ENCODE peak calls at places on chromosome 11, in five cellular contexts. E, M, Y, F and O are unnamed samples.

GRCh38 chr11:4181780-4182721 is 87.5 kb downstream of the RRM1 start:
- DNase-seq in F (no peak), Y (peak; percentile 50), E (no peak), M (no peak), O (no peak)

GRCh38 chr11:18791175-18792065 is at the start of gene PTPN5:
- DNase-seq in E (no peak), Y (no peak), F (no peak), M (no peak), O (no peak)

GRCh38 chr11:1597331-1597741 is 758 bp downstream of the KRTAP5-2 start:
- DNase-seq in Y (no peak), E (no peak), M (no peak), F (no peak), O (no peak)

GRCh38 chr11:10784229-10785145 is 24.2 kb downstream of the EIF4G2 start:
- DNase-seq in Y (peak; percentile 47), E (no peak), F (no peak), M (no peak), O (no peak)

GRCh38 chr11:95698939-95699562 is 90.5 kb downstream of the FAM76B start:
- DNase-seq in Y (peak; percentile 70), F (no peak), M (no peak), E (no peak), O (no peak)

GRCh38 chr11:2714871-2715270 is 15.1 kb upstream of the KCNQ1OT1 start:
- DNase-seq in Y (no peak), F (no peak), M (no peak), E (no peak), O (no peak)

GRCh38 chr11:67312187-67313021 is 9.1 kb downstream of the SSH3 start:
- DNase-seq in F (peak; percentile 29), Y (no peak), M (no peak), E (peak; percentile 45), O (no peak)

GRCh38 chr11:45361551-45361950 is 75.4 kb upstream of the SYT13 start:
- DNase-seq in M (no peak), E (no peak), Y (no peak), F (no peak), O (no peak)

GRCh38 chr11:132126973-132127900 is 756.8 kb downstream of the NTM start:
- DNase-seq in M (no peak), F (no peak), Y (peak; percentile 98), E (no peak), O (no peak)

GRCh38 chr11:11149671-11150459 is 203.2 kb downstream of the CSNK2A3 start:
- DNase-seq in F (peak; percentile 18), Y (no peak), M (peak; percentile 93), E (no peak), O (no peak)

GRCh38 chr11:72292106-72292790 is 48.3 kb upstream of the PHOX2A start:
- DNase-seq in Y (no peak), M (no peak), E (no peak), F (no peak), O (no peak)

GRCh38 chr11:134271978-134272377 is 4.2 kb upstream of the GLB1L3 start:
- DNase-seq in E (no peak), Y (no peak), M (no peak), F (no peak), O (no peak)

GRCh38 chr11:92240946-92241345 is 16.3 kb downstream of the FAT3 start:
- DNase-seq in Y (no peak), F (no peak), M (no peak), E (no peak), O (no peak)

GRCh38 chr11:72124046-72124445 is 11.5 kb upstream of the FOLR3 start:
- DNase-seq in F (no peak), M (no peak), Y (no peak), E (no peak), O (no peak)

GRCh38 chr11:115778928-115779650 is 274.9 kb upstream of the CADM1 start:
- DNase-seq in M (no peak), Y (no peak), E (no peak), F (no peak), O (no peak)

GRCh38 chr11:44840085-44840478 is 110.6 kb downstream of the TP53I11 start:
- DNase-seq in F (no peak), Y (no peak), E (no peak), M (no peak), O (no peak)

GRCh38 chr11:57314221-57314973 is 10.4 kb downstream of the TNKS1BP1 start:
- DNase-seq in M (no peak), F (no peak), Y (no peak), E (no peak), O (no peak)

GRCh38 chr11:130726234-130726559 is 190.1 kb downstream of the SNX19 start:
- DNase-seq in Y (peak; percentile 93), F (no peak), M (no peak), E (no peak), O (no peak)

GRCh38 chr11:20367313-20367948 is 3.9 kb downstream of the HTATIP2 start:
- DNase-seq in Y (peak; percentile 85), F (no peak), E (peak; percentile 28), M (no peak), O (no peak)

GRCh38 chr11:77129069-77129840 is 1.2 kb downstream of the MYO7A start:
- DNase-seq in E (no peak), Y (no peak), M (no peak), F (no peak), O (no peak)

GRCh38 chr11:111942826-111943225 is 5.7 kb downstream of the DIXDC1 start:
- DNase-seq in F (no peak), E (no peak), Y (peak; percentile 60), M (no peak), O (no peak)

GRCh38 chr11:72202571-72202970 is 10.6 kb downstream of the FOLR1 start:
- DNase-seq in Y (no peak), F (no peak), E (no peak), M (no peak), O (no peak)

GRCh38 chr11:32113637-32114203 is 22.8 kb downstream of the RCN1 start:
- DNase-seq in E (no peak), M (no peak), Y (no peak), F (no peak), O (no peak)

GRCh38 chr11:133945087-133945974 is 11.4 kb downstream of the IGSF9B start:
- DNase-seq in F (peak; percentile 67), M (peak; percentile 87), E (peak; percentile 67), Y (peak; percentile 66), O (no peak)

GRCh38 chr11:35235944-35236666 is 97.1 kb downstream of the CD44 start:
- DNase-seq in F (peak; percentile 33), Y (peak; percentile 25), M (peak; percentile 31), E (peak; percentile 42), O (no peak)

GRCh38 chr11:68934321-68934645 is 30.6 kb downstream of the IGHMBP2 start:
- DNase-seq in M (no peak), Y (no peak), F (no peak), E (no peak), O (no peak)

GRCh38 chr11:606245-606644 is 9.5 kb downstream of the IRF7 start:
- DNase-seq in E (no peak), Y (peak; percentile 43), F (no peak), M (no peak), O (no peak)

GRCh38 chr11:78138281-78138680 is 1.1 kb downstream of the ALG8 start:
- DNase-seq in M (no peak), E (no peak), Y (no peak), F (no peak), O (no peak)

GRCh38 chr11:128735935-128736610 is 42.2 kb downstream of the FLI1 start:
- DNase-seq in M (peak; percentile 24), E (no peak), Y (no peak), F (no peak), O (no peak)

GRCh38 chr11:48106166-48106565 is 110.4 kb upstream of the OR4B1 start:
- DNase-seq in F (no peak), M (no peak), E (no peak), Y (no peak), O (no peak)

GRCh38 chr11:34639545-34639944 is 18.7 kb downstream of the EHF start:
- DNase-seq in Y (no peak), F (no peak), E (no peak), M (no peak), O (no peak)

GRCh38 chr11:102780491-102780918 is at the start of gene MMP10:
- DNase-seq in Y (peak; percentile 74), M (no peak), E (no peak), F (no peak), O (no peak)

GRCh38 chr11:126595560-126595959 is 240.1 kb downstream of the ST3GAL4 start:
- DNase-seq in Y (no peak), M (no peak), E (no peak), F (no peak), O (no peak)

GRCh38 chr11:62554377-62554776 is 7.8 kb upstream of the AHNAK start:
- DNase-seq in M (no peak), F (no peak), Y (no peak), E (no peak), O (no peak)

GRCh38 chr11:40514124-40514523 is 945.3 kb downstream of the LRRC4C start:
- DNase-seq in Y (no peak), F (no peak), M (no peak), E (no peak), O (no peak)

GRCh38 chr11:22521226-22521625 is 104.4 kb downstream of the FANCF start:
- DNase-seq in E (no peak), M (no peak), Y (no peak), F (no peak), O (no peak)

GRCh38 chr11:46381046-46381835 is at the start of gene MDK:
- DNase-seq in E (no peak), M (no peak), Y (no peak), F (no peak), O (no peak)